ENCODE peak calls at places on chromosomes 2 and 18, in five cellular contexts. Z, H, B, Q and P are unnamed samples.

GRCh38 chr18:34153711-34154110 is 71.0 kb downstream of the NOL4 start:
- DNase-seq in B (no peak), H (no peak), Q (no peak), Z (no peak), P (no peak)

GRCh38 chr2:158725496-158725895 is 69.6 kb upstream of the DAPL1 start:
- DNase-seq in B (no peak), H (no peak), Q (no peak), Z (no peak), P (no peak)

GRCh38 chr2:84741182-84741822 is 139.6 kb downstream of the TRABD2A start:
- DNase-seq in Z (peak), Q (no peak), B (peak), H (peak), P (no peak)

GRCh38 chr2:121873870-121874269 is 118.4 kb downstream of the TSN start:
- DNase-seq in Q (no peak), B (no peak), H (no peak), Z (no peak), P (no peak)

GRCh38 chr2:236195726-236196125 is 27.5 kb upstream of the GBX2 start:
- DNase-seq in H (no peak), Z (no peak), Q (no peak), B (no peak), P (no peak)

GRCh38 chr2:195662138-195662537 is 5.1 kb downstream of the SLC39A10 start:
- DNase-seq in B (no peak), H (no peak), Z (no peak), Q (no peak), P (no peak)

GRCh38 chr2:105239924-105240323 is 1.6 kb upstream of the GPR45 start:
- DNase-seq in H (no peak), Q (no peak), Z (peak), B (peak), P (no peak)

GRCh38 chr2:140344842-140345241 is 1564.7 kb upstream of the NXPH2 start:
- DNase-seq in H (no peak), Z (peak), B (no peak), Q (no peak), P (no peak)

GRCh38 chr2:109256921-109257320 is 127.9 kb downstream of the SH3RF3 start:
- DNase-seq in Z (no peak), Q (no peak), H (no peak), B (peak), P (no peak)

GRCh38 chr2:74416721-74417120 is 4.7 kb downstream of the C2orf81 start:
- DNase-seq in Z (no peak), H (no peak), B (no peak), Q (no peak), P (no peak)

GRCh38 chr2:52141076-52141475 is 1109.1 kb upstream of the NRXN1 start:
- DNase-seq in Z (no peak), B (no peak), Q (no peak), H (no peak), P (no peak)

GRCh38 chr2:116706381-116706780 is 1108.1 kb upstream of the DDX18 start:
- DNase-seq in Z (no peak), B (no peak), Q (no peak), H (no peak), P (no peak)

GRCh38 chr2:240236217-240237111 is 96.0 kb upstream of the OTOS start:
- DNase-seq in H (no peak), Q (peak), B (no peak), Z (no peak), P (peak)

GRCh38 chr2:133817680-133818566 is 249.7 kb upstream of the NCKAP5 start:
- DNase-seq in Z (peak), H (no peak), Q (no peak), B (peak), P (no peak)

GRCh38 chr2:232928564-232929302 is 58.7 kb downstream of the SNORC start:
- DNase-seq in B (no peak), Z (no peak), Q (no peak), H (no peak), P (no peak)

GRCh38 chr2:65198737-65199136 is 28.9 kb upstream of the ACTR2 start:
- DNase-seq in B (peak), Q (peak), Z (no peak), H (no peak), P (peak)

GRCh38 chr18:8706545-8706980 is 1.2 kb downstream of the MTCL1 start:
- DNase-seq in Z (no peak), H (no peak), B (no peak), Q (no peak), P (no peak)

GRCh38 chr2:66700181-66700686 is 265.3 kb downstream of the MEIS1 start:
- DNase-seq in Q (no peak), B (no peak), H (no peak), Z (no peak), P (no peak)

GRCh38 chr2:48339451-48339850 is 190.5 kb upstream of the STON1 start:
- DNase-seq in B (peak), Z (no peak), H (no peak), Q (no peak), P (no peak)

GRCh38 chr2:10264506-10265327 is 38.0 kb upstream of the HPCAL1 start:
- DNase-seq in Q (no peak), H (no peak), Z (no peak), B (no peak), P (no peak)

GRCh38 chr2:10500601-10501361 is 52.7 kb upstream of the ODC1 start:
- DNase-seq in Z (peak), Q (no peak), H (no peak), B (peak), P (no peak)

GRCh38 chr18:45889419-45890059 is 64.1 kb downstream of the SIGLEC15 start:
- DNase-seq in B (no peak), Z (no peak), H (no peak), Q (no peak), P (no peak)

GRCh38 chr2:159497857-159498256 is 118.5 kb downstream of the BAZ2B start:
- DNase-seq in B (no peak), H (no peak), Z (no peak), Q (no peak), P (no peak)

GRCh38 chr2:121128741-121129659 is 156.0 kb downstream of the TFCP2L1 start:
- DNase-seq in B (no peak), Q (peak), Z (no peak), H (peak), P (peak)

GRCh38 chr2:27494944-27495554 is at the start of gene FNDC4:
- DNase-seq in B (no peak), H (peak), Q (peak), Z (no peak), P (peak)

GRCh38 chr18:12825230-12825629 is 58.8 kb downstream of the PTPN2 start:
- DNase-seq in B (no peak), Q (no peak), Z (no peak), H (no peak), P (no peak)